ENCODE peak calls at places on chromosomes 16 and 17, in ten cellular contexts. V is astrocyte of the spinal cord; Z is heart left ventricle; H is ACHN; C is fibroblast of pulmonary artery; Q is mesenchymal stem cell; I is GM18507; F is activated CD8-positive, alpha-beta memory T cell treated with anti-CD3 and anti-CD28 coated beads for 4 hours; E is cardiac muscle cell; K is KG1. W is an unnamed sample.

GRCh38 chr16:48409839-48410610 is 24.8 kb upstream of the SIAH1 start:
- DNase-seq in C (peak), F (no peak), H (peak), V (peak), Q (peak), I (no peak), Z (no peak), E (no peak), K (no peak), W (peak)

GRCh38 chr16:67432491-67432890 is 1.6 kb downstream of the HSD11B2 start:
- DNase-seq in C (no peak), K (no peak), I (no peak), Q (no peak), H (no peak), F (no peak), E (no peak), Z (no peak), V (no peak), W (no peak)

GRCh38 chr17:15498107-15498506 is 30.7 kb upstream of the CDRT4 start:
- DNase-seq in Z (no peak), I (no peak), Q (no peak), F (no peak), E (no peak), V (no peak), H (peak), K (no peak), C (no peak), W (no peak)

GRCh38 chr17:32813021-32813420 is 63.9 kb downstream of the MYO1D start:
- DNase-seq in Q (no peak), H (no peak), I (no peak), F (no peak), V (peak), Z (no peak), C (peak), E (no peak), K (no peak), W (no peak)

GRCh38 chr17:21245703-21246102 is 7.5 kb downstream of the NATD1 start:
- DNase-seq in K (no peak), E (no peak), I (no peak), F (no peak), H (no peak), V (no peak), Z (peak), C (no peak), Q (no peak), W (no peak)

GRCh38 chr17:13498184-13498583 is 103.5 kb downstream of the HS3ST3A1 start:
- DNase-seq in K (no peak), H (no peak), C (no peak), E (no peak), V (no peak), F (no peak), I (no peak), Q (no peak), Z (no peak), W (no peak)

GRCh38 chr16:50861926-50862325 is 120.0 kb downstream of the CYLD start:
- DNase-seq in K (no peak), C (peak), F (no peak), I (no peak), E (no peak), Q (no peak), Z (no peak), H (no peak), V (peak), W (peak)

GRCh38 chr17:49204521-49204920 is 5.9 kb downstream of the GNGT2 start:
- DNase-seq in H (no peak), I (no peak), C (no peak), K (no peak), E (no peak), V (no peak), Z (no peak), F (no peak), Q (no peak), W (no peak)

GRCh38 chr17:83142619-83143018 is 63.2 kb downstream of the METRNL start:
- DNase-seq in H (no peak), E (no peak), I (no peak), V (no peak), F (no peak), K (no peak), C (no peak), Z (no peak), Q (no peak), W (no peak)

GRCh38 chr17:62692721-62693431 is 65.4 kb downstream of the MRC2 start:
- DNase-seq in H (peak), F (no peak), C (peak), Q (peak), V (no peak), E (peak), K (no peak), Z (peak), I (no peak), W (no peak)

GRCh38 chr16:65413861-65414260 is 292.0 kb upstream of the CDH11 start:
- DNase-seq in H (no peak), V (peak), Q (no peak), E (no peak), I (no peak), Z (no peak), F (no peak), C (no peak), K (no peak), W (no peak)

GRCh38 chr17:49494937-49495841 is at the start of gene NGFR:
- DNase-seq in I (peak), Q (peak), E (peak), V (no peak), Z (peak), C (no peak), H (peak), F (peak), K (no peak), W (no peak)

GRCh38 chr16:79808731-79809130 is 208.2 kb upstream of the MAF start:
- DNase-seq in K (no peak), H (no peak), F (no peak), E (no peak), C (no peak), V (no peak), Z (no peak), Q (no peak), I (no peak), W (no peak)

GRCh38 chr17:58083491-58084316 is 485 bp downstream of the DYNLL2 start:
- DNase-seq in C (peak), H (peak), E (peak), K (no peak), I (peak), V (peak), Z (peak), F (peak), Q (peak), W (no peak)

GRCh38 chr17:17924857-17925250 is 47.3 kb downstream of the TOM1L2 start:
- DNase-seq in K (no peak), H (no peak), Z (no peak), E (no peak), F (no peak), C (no peak), V (no peak), I (no peak), Q (no peak), W (no peak)

GRCh38 chr17:31414590-31414918 is 23.1 kb downstream of the RAB11FIP4 start:
- DNase-seq in I (no peak), K (no peak), V (no peak), H (no peak), F (no peak), C (no peak), Q (no peak), Z (no peak), E (no peak), W (no peak)

GRCh38 chr16:66652661-66653060 is 43.9 kb downstream of the CMTM4 start:
- DNase-seq in C (no peak), I (no peak), Z (no peak), E (no peak), H (no peak), F (no peak), K (no peak), V (peak), Q (no peak), W (peak)

GRCh38 chr17:35766489-35766877 is 5.8 kb downstream of the C17orf50 start:
- DNase-seq in F (no peak), K (no peak), C (no peak), E (no peak), H (no peak), Q (no peak), V (no peak), I (no peak), Z (no peak), W (no peak)

GRCh38 chr16:69330286-69331109 is at the start of gene PDF:
- DNase-seq in Z (peak), F (peak), Q (peak), E (peak), V (peak), K (peak), C (peak), H (peak), I (peak), W (peak)

GRCh38 chr17:38892083-38892482 is 22.2 kb downstream of the LASP1 start:
- DNase-seq in C (no peak), I (no peak), V (no peak), K (no peak), Q (no peak), F (no peak), Z (no peak), H (no peak), E (no peak), W (no peak)

GRCh38 chr17:42531455-42532354 is 4.3 kb upstream of the NAGLU start:
- DNase-seq in E (peak), F (no peak), V (no peak), H (peak), C (peak), K (peak), Z (peak), I (no peak), Q (peak), W (no peak)

GRCh38 chr16:46629331-46629843 is 8.2 kb upstream of the SHCBP1 start:
- DNase-seq in E (peak), I (no peak), Q (peak), H (peak), F (no peak), V (peak), C (peak), K (no peak), Z (no peak), W (no peak)

GRCh38 chr17:65408050-65408449 is 153.4 kb downstream of the AXIN2 start:
- DNase-seq in E (no peak), C (no peak), H (no peak), Q (no peak), I (no peak), F (no peak), V (no peak), Z (no peak), K (no peak), W (no peak)

GRCh38 chr17:68868708-68869107 is 86.5 kb downstream of the ABCA8 start:
- DNase-seq in C (peak), E (no peak), V (peak), K (no peak), H (no peak), Q (peak), F (no peak), Z (no peak), I (no peak), W (peak)

GRCh38 chr17:29625037-29625750 is 2.5 kb upstream of the CORO6 start:
- DNase-seq in Q (no peak), C (no peak), I (no peak), Z (peak), F (no peak), K (no peak), H (peak), E (no peak), V (peak), W (no peak)

GRCh38 chr17:57088298-57088697 is 3.3 kb downstream of the AKAP1 start:
- DNase-seq in H (no peak), E (no peak), K (no peak), C (no peak), Z (no peak), I (no peak), Q (no peak), F (no peak), V (no peak), W (no peak)

GRCh38 chr16:194516-194915 is 14.3 kb downstream of the HBQ1 start:
- DNase-seq in Z (no peak), H (no peak), F (no peak), E (no peak), V (peak), K (no peak), I (no peak), C (peak), Q (no peak), W (no peak)

GRCh38 chr16:6023449-6023848 is 925.9 kb upstream of the EEF2KMT start:
- DNase-seq in Z (no peak), K (no peak), I (no peak), E (no peak), C (no peak), V (no peak), F (no peak), Q (no peak), H (no peak), W (no peak)

GRCh38 chr16:27246439-27246838 is 22.1 kb downstream of the NSMCE1 start:
- DNase-seq in V (no peak), E (no peak), F (no peak), H (no peak), Z (no peak), C (no peak), I (no peak), Q (no peak), K (no peak), W (no peak)

GRCh38 chr16:491225-491919 is 36.1 kb upstream of the CAPN15 start:
- DNase-seq in I (no peak), K (no peak), V (no peak), Z (no peak), E (no peak), C (no peak), Q (peak), H (no peak), F (no peak), W (no peak)

W was measured in astrocyte of the cerebellum.